ENCODE peak calls at places on chromosome 12, in four cellular contexts. Q is stimulated activated CD8-positive, alpha-beta memory T cell treated with anti-CD3 and anti-CD28 coated beads, Interleukin-4, amount 100 ng/mL, for 1 hour; G is ascending aorta; W is HCEC 1CT. L is an unnamed sample.

GRCh38 chr12:51871918-51872688 is 15.8 kb upstream of the ANKRD33 start:
- DNase-seq in Q (no peak), G (no peak), W (no peak), L (no peak)

GRCh38 chr12:60539592-60539991 is 943.8 kb downstream of the SLC16A7 start:
- DNase-seq in Q (no peak), G (no peak), W (peak), L (no peak)

GRCh38 chr12:46555379-46555778 is 182.8 kb upstream of the SLC38A2 start:
- DNase-seq in Q (no peak), G (no peak), W (peak), L (no peak)

GRCh38 chr12:130557201-130557600 is 158.9 kb downstream of the RIMBP2 start:
- DNase-seq in Q (no peak), G (no peak), W (no peak), L (no peak)

GRCh38 chr12:46177020-46177419 is 91.8 kb downstream of the SLC38A1 start:
- DNase-seq in Q (no peak), G (no peak), W (no peak), L (no peak)

GRCh38 chr12:26369588-26369987 is 174.2 kb downstream of the SSPN start:
- DNase-seq in Q (no peak), G (no peak), W (peak), L (peak)

GRCh38 chr12:107320031-107320928 is 226.9 kb upstream of the CRY1 start:
- DNase-seq in Q (no peak), G (no peak), W (no peak), L (no peak)

GRCh38 chr12:126093911-126094310 is 1028.7 kb downstream of the AACS start:
- DNase-seq in Q (no peak), G (no peak), W (no peak), L (no peak)

GRCh38 chr12:79689477-79690155 is 1.1 kb downstream of the PAWR start:
- DNase-seq in Q (no peak), G (no peak), W (peak), L (peak)

GRCh38 chr12:52946334-52946733 is 2.6 kb upstream of the KRT18 start:
- DNase-seq in Q (no peak), G (no peak), W (no peak), L (no peak)

GRCh38 chr12:11727133-11727664 is 77.7 kb downstream of the ETV6 start:
- DNase-seq in Q (no peak), G (no peak), W (no peak), L (no peak)

GRCh38 chr12:62466596-62467411 is at the start of gene MON2:
- DNase-seq in Q (peak), G (peak), W (peak), L (peak)

GRCh38 chr12:18965210-18965609 is 164.3 kb upstream of the PLEKHA5 start:
- DNase-seq in Q (no peak), G (no peak), W (no peak), L (no peak)

GRCh38 chr12:82415402-82415801 is 57.1 kb downstream of the METTL25 start:
- DNase-seq in Q (no peak), G (no peak), W (no peak), L (no peak)

GRCh38 chr12:47945341-47945728 is 18.1 kb upstream of the TMEM106C start:
- DNase-seq in Q (no peak), G (no peak), W (no peak), L (no peak)

GRCh38 chr12:77324763-77325468 is 259.5 kb upstream of the E2F7 start:
- DNase-seq in Q (no peak), G (no peak), W (peak), L (peak)

GRCh38 chr12:120211243-120211903 is 10.5 kb upstream of the RPLP0 start:
- DNase-seq in Q (no peak), G (no peak), W (no peak), L (no peak)

GRCh38 chr12:63064080-63064479 is 86.9 kb downstream of the AVPR1A start:
- DNase-seq in Q (no peak), G (no peak), W (peak), L (no peak)

GRCh38 chr12:31773223-31773750 is 44.5 kb upstream of the AMN1 start:
- DNase-seq in Q (no peak), G (no peak), W (peak), L (no peak)

L was measured in putamen.